ENCODE peak calls at places on chromosomes 6 and 20, in four cellular contexts. R, L, S and A are unnamed samples.

GRCh38 chr20:36311141-36311853 is 5.2 kb downstream of the DLGAP4 start:
- DNase-seq in R (no peak), L (no peak), S (no peak), A (no peak)

GRCh38 chr6:7137335-7138106 is 29.8 kb downstream of the RREB1 start:
- DNase-seq in S (no peak), R (no peak), L (no peak), A (no peak)

GRCh38 chr6:130994319-130995097 is 68.5 kb downstream of the EPB41L2 start:
- DNase-seq in S (no peak), R (no peak), L (no peak), A (no peak)

GRCh38 chr6:150930816-150931215 is 65.3 kb downstream of the MTHFD1L start:
- DNase-seq in L (no peak), S (peak), R (no peak), A (no peak)

GRCh38 chr6:168608113-168608400 is 167.1 kb downstream of the SMOC2 start:
- DNase-seq in R (no peak), L (no peak), S (no peak), A (no peak)

GRCh38 chr20:15760217-15760567 is 813.1 kb downstream of the KIF16B start:
- DNase-seq in L (no peak), R (no peak), S (no peak), A (no peak)

GRCh38 chr20:52003415-52003814 is 188.2 kb downstream of the ZFP64 start:
- DNase-seq in R (no peak), S (no peak), L (no peak), A (no peak)

GRCh38 chr6:22682979-22683378 is 113.6 kb downstream of the HDGFL1 start:
- DNase-seq in L (no peak), R (no peak), S (no peak), A (no peak)

GRCh38 chr6:136751478-136751956 is 40.8 kb downstream of the MAP3K5 start:
- DNase-seq in L (no peak), R (no peak), S (peak), A (peak)

GRCh38 chr20:17849901-17850673 is 118.5 kb downstream of the SNX5 start:
- DNase-seq in L (no peak), S (peak), R (no peak), A (peak)

GRCh38 chr20:3160418-3160817 is 753 bp upstream of the FASTKD5 start:
- DNase-seq in L (no peak), R (no peak), S (no peak), A (no peak)

GRCh38 chr6:84762220-84762940 is 2.0 kb downstream of the TBX18 start:
- DNase-seq in R (peak), S (no peak), L (peak), A (no peak)

GRCh38 chr6:80932364-80932763 is 820.1 kb downstream of the TENT5A start:
- DNase-seq in R (no peak), S (no peak), L (no peak), A (peak)

GRCh38 chr6:11033825-11034224 is 10.3 kb downstream of the ELOVL2 start:
- DNase-seq in S (peak), L (no peak), R (no peak), A (no peak)

GRCh38 chr6:101722991-101723579 is 329.6 kb downstream of the GRIK2 start:
- DNase-seq in S (peak), L (no peak), R (no peak), A (peak)

GRCh38 chr6:129670634-129671033 is 39.3 kb downstream of the ARHGAP18 start:
- DNase-seq in R (no peak), L (no peak), S (no peak), A (no peak)

GRCh38 chr20:44993343-44993742 is 27.0 kb downstream of the STK4 start:
- DNase-seq in S (no peak), R (no peak), L (no peak), A (no peak)

GRCh38 chr6:43990627-43991619 is 136.3 kb downstream of the MRPL14 start:
- DNase-seq in R (no peak), L (no peak), S (no peak), A (no peak)

GRCh38 chr6:34176261-34177031 is 30.6 kb upstream of the GRM4 start:
- DNase-seq in L (no peak), S (no peak), R (no peak), A (no peak)

GRCh38 chr6:134662077-134662476 is 287.8 kb downstream of the ALDH8A1 start:
- DNase-seq in R (no peak), S (no peak), L (no peak), A (no peak)

GRCh38 chr6:107198631-107199416 is 83.5 kb upstream of the BEND3 start:
- DNase-seq in R (no peak), L (no peak), S (no peak), A (no peak)

GRCh38 chr20:39638671-39639070 is 676.5 kb downstream of the DHX35 start:
- DNase-seq in S (no peak), L (no peak), R (no peak), A (no peak)

GRCh38 chr6:82906951-82907350 is 158.7 kb downstream of the UBE3D start:
- DNase-seq in L (no peak), S (peak), R (no peak), A (peak)

GRCh38 chr6:10505529-10505928 is 15.6 kb upstream of the GCNT2 start:
- DNase-seq in L (no peak), S (no peak), R (no peak), A (no peak)

GRCh38 chr6:75023634-75024033 is 182.2 kb downstream of the COL12A1 start:
- DNase-seq in S (no peak), R (no peak), L (no peak), A (no peak)

GRCh38 chr6:85472744-85473143 is 22.9 kb downstream of the NT5E start:
- DNase-seq in S (no peak), L (no peak), R (no peak), A (no peak)

GRCh38 chr20:32731882-32732266 is 11.4 kb downstream of the COMMD7 start:
- DNase-seq in R (no peak), S (no peak), L (no peak), A (no peak)

GRCh38 chr6:145077382-145077781 is 657.9 kb downstream of the EPM2A start:
- DNase-seq in L (no peak), R (no peak), S (no peak), A (no peak)

GRCh38 chr6:34610819-34611477 is 54.8 kb upstream of the SPDEF start:
- DNase-seq in R (no peak), S (peak), L (no peak), A (peak)

GRCh38 chr6:135774006-135774405 is 77.5 kb upstream of the PDE7B start:
- DNase-seq in L (no peak), R (no peak), S (no peak), A (no peak)

GRCh38 chr6:38730136-38730862 is 15.2 kb downstream of the DNAH8 start:
- DNase-seq in R (no peak), L (no peak), S (no peak), A (no peak)

GRCh38 chr20:20547221-20547875 is 165.1 kb downstream of the RALGAPA2 start:
- DNase-seq in R (no peak), S (no peak), L (no peak), A (peak)

GRCh38 chr6:43391448-43392031 is 22.1 kb upstream of the ZNF318 start:
- DNase-seq in R (no peak), L (no peak), S (no peak), A (no peak)

GRCh38 chr6:78010130-78010529 is 357.3 kb downstream of the MEI4 start:
- DNase-seq in R (no peak), S (no peak), L (no peak), A (no peak)

DNA sequence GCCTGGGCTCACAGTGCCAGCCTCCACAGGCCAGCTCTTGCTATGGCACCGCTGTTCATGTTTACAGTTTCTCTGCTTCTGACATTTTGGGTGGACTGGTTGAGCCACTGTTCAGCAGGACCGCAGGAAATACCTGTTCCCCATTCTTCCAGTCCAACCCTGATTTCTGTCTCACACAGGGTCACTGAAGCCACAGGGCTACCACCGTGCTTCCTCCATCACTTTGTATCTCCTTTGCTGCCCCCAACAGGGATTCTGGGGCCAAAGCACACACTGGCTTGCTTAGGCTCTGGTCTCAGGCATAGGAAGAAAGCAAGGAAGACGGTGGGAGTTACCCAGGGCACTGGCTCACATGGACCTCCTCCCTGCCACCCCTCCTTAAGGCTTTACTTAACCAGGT is 164.5 kb downstream of the UNC5CL start:
- DNase-seq in L (no peak), S (no peak), R (peak), A (no peak)
- TF ChIP-seq CTCF in L (no peak), S (peak), R (no peak), A (peak)

DNA sequence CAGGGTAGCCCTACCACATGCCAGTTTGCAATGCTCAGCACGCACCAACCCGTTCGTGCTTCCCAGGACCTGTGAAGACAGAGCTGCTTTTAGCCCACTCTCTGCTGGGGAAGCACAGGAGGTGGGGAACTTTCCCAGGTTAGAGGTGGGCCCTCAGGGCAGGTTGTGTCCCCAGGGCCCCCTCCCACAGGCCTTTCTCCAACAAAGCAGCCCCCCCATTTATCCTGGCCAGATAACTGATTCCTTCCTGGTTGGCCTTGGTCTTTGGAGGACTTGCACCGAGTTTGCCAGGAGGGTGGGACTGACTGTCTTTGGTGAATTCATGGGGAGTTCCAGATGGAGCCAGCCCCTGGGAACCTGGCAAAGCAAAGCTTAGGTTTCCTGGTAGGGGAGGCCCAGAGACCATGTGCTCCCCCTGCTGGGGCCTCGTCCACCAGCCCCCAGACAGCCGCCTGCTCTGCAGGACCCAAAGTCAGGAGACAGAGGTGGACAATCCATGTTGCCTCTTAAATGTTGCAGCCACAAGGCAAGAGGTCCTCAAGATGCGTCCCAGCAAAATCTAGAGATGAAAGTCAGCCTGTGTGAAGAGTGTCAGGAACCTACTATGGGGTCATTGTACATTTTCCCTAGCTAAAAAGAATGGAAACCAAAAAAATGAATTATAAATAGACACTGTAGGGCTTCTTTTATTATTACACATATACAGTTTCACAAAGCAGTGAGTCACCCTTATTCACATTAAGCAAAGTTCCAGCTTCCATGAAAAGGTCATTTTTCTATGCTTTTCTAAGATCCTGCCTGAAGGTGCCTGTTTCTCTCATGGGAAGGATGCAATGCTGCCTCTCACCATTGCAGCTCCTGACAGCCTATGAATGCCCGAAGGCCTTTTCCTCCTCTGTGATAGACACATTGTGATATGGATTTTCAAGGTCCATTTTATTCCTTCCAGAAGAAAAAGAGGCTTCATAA is 497.8 kb downstream of the PREX1 start:
- DNase-seq in L (peak), S (no peak), R (peak), A (no peak)
- TF ChIP-seq CTCF in L (peak), S (peak), R (peak), A (peak)

DNA sequence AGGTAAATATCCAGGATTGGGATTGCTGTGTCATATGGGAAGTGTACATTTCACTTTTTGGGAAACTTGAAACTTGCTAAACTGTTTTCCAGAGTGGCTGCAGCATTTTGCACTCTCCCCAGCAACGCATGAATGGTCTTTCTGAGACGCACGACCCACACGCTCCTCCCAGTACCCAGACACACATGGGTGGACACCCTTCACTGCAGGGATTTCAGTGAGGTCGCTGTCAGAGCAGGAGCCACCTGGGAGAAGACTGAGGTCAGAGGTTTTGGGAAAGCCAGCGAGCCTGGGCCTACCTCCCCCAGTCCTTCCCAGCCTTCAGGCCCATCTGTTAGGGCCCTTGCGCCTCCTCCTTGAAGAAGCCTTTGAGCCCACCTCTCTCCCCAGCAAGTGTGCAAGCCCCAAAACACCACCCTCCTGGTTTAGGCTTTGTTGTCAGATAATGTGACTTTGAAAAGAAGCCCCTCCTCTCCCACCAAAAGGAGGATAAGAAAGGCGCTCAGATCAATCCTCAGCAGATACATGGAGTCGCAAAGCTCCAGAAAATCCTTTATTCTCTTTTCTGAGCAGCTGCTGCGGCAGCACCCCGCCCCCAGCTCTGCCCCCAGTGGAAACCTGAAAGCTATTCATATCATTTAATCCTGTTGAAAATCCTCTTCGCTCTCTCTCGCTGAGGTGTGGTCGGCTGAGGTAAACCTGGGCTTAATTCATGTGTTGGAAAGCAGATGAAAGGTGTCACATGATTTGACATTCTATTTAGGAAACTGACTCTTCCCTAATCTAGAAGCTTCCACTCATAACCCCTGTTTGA is 12.8 kb upstream of the JAG1 start:
- DNase-seq in L (peak), S (no peak), R (no peak), A (no peak)
- TF ChIP-seq CTCF in L (no peak), S (no peak), R (no peak), A (no peak)

GRCh38 chr20:7980332-7981046 is 39.1 kb downstream of the TMX4 start:
- DNase-seq in L (no peak), S (peak), R (peak), A (no peak)
- TF ChIP-seq CTCF in L (peak), S (peak), R (peak), A (peak)

GRCh38 chr6:113442040-113442439 is 415.1 kb upstream of the MARCKS start:
- DNase-seq in R (no peak), L (no peak), S (no peak), A (no peak)

GRCh38 chr6:113433506-113433991 is 423.6 kb upstream of the MARCKS start:
- DNase-seq in S (peak), L (no peak), R (no peak), A (no peak)

GRCh38 chr6:113434641-113435040 is 422.5 kb upstream of the MARCKS start:
- DNase-seq in S (no peak), R (no peak), L (no peak), A (no peak)

GRCh38 chr6:113439861-113440260 is 417.3 kb upstream of the MARCKS start:
- DNase-seq in R (no peak), S (no peak), L (no peak), A (no peak)

GRCh38 chr6:113437571-113437970 is 419.6 kb upstream of the MARCKS start:
- DNase-seq in S (no peak), R (no peak), L (no peak), A (no peak)
- TF ChIP-seq CTCF in S (no peak), R (no peak), L (no peak), A (no peak)

GRCh38 chr6:127791779-127792528 is 108.9 kb downstream of the THEMIS start:
- DNase-seq in L (peak), S (no peak), R (no peak), A (no peak)

GRCh38 chr6:127792616-127793015 is 108.2 kb downstream of the THEMIS start:
- DNase-seq in R (no peak), S (no peak), L (no peak), A (no peak)

GRCh38 chr6:127796713-127797112 is 104.1 kb downstream of the THEMIS start:
- DNase-seq in L (no peak), S (no peak), R (no peak), A (no peak)

GRCh38 chr6:127793396-127793795 is 107.5 kb downstream of the THEMIS start:
- DNase-seq in R (no peak), L (no peak), S (no peak), A (no peak)

DNA sequence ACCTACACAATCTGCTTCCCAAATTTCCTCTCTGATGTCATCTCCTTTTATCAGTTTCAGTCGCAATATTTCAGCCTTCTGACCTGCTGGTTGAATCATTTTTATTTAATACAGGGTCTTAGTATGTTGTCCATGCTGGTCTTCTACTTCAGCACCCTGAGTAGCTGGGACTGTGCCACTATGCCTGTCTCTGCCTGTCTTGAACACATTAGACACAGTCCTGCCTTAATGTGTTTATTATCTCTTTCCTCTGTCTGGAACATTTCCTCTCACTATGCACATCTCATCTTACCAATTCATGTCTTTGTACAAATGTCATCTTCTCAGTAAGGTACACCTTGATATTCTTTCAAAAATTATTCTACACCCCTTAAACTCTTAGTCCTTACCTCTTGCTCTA is 106.5 kb downstream of the THEMIS start:
- DNase-seq in L (no peak), S (no peak), R (no peak), A (no peak)
- TF ChIP-seq CTCF in L (no peak), S (no peak), R (no peak), A (no peak)

GRCh38 chr6:54515013-54515412 is 206.8 kb downstream of the TINAG start:
- DNase-seq in L (no peak), R (no peak), S (no peak), A (no peak)
- TF ChIP-seq CTCF in L (no peak), R (no peak), S (no peak), A (no peak)

GRCh38 chr6:36911946-36912555 is 26.3 kb downstream of the C6orf89 start:
- DNase-seq in S (no peak), L (no peak), R (peak), A (no peak)
- TF ChIP-seq CTCF in S (no peak), L (no peak), R (no peak), A (no peak)

DNA sequence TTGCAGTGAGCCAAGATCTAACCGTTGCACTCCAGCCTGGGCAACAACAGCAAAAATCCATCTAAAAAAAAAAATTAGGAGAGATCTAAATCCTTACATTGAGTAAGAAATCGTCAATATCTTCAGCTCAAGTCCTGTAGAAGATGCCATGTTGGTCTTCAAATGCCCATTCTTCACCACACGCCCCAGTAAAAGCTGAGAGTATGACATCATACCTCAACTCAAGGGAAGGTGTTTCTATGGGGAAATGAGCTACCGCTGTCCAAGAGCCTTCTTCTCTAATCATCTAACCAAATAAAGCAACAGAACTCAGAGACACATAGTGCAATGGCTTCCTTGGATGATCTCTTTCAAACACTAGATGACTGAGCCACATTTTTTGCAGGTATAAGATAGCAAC is 2.5 kb upstream of the ZC3H12D start:
- DNase-seq in L (no peak), R (no peak), S (no peak), A (no peak)
- TF ChIP-seq CTCF in L (no peak), R (no peak), S (no peak), A (no peak)

GRCh38 chr6:42091718-42092023 is 41.3 kb downstream of the TAF8 start:
- DNase-seq in L (no peak), S (no peak), R (no peak), A (no peak)
- TF ChIP-seq CTCF in L (no peak), S (no peak), R (no peak), A (no peak)